ENCODE peak calls at places on chromosomes 5 and 9, in five cellular contexts. U, X, P, W and O are unnamed samples.

GRCh38 chr5:171459839-171460238 is 40.4 kb downstream of the FGF18 start:
- DNase-seq in U (no peak), P (no peak), X (no peak), W (no peak), O (no peak)

GRCh38 chr5:54874337-54875021 is 110.9 kb downstream of the ESM1 start:
- DNase-seq in P (no peak), W (no peak), X (peak; percentile 17), U (peak; percentile 34), O (no peak)

GRCh38 chr5:181189962-181190710 is 14.9 kb downstream of the TRIM7 start:
- DNase-seq in W (no peak), P (no peak), U (peak; percentile 46), X (peak; percentile 46), O (peak; percentile 34)

GRCh38 chr5:125038477-125038876 is 292.0 kb upstream of the ZNF608 start:
- DNase-seq in W (no peak), X (no peak), P (no peak), U (no peak), O (no peak)

GRCh38 chr9:121557581-121558422 is 58.2 kb upstream of the GGTA1 start:
- DNase-seq in X (peak; percentile 77), U (peak; percentile 93), P (no peak), W (no peak), O (no peak)

GRCh38 chr9:34512131-34513078 is 10.4 kb downstream of the ENHO start:
- DNase-seq in U (no peak), P (peak; percentile 28), X (no peak), W (no peak), O (no peak)

GRCh38 chr9:109349431-109349846 is 28.6 kb upstream of the EPB41L4B start:
- DNase-seq in U (peak; percentile 61), P (peak; percentile 26), W (no peak), X (peak; percentile 82), O (no peak)

GRCh38 chr5:178641711-178642110 is 14.9 kb upstream of the CLK4 start:
- DNase-seq in X (no peak), W (no peak), P (no peak), U (no peak), O (no peak)

GRCh38 chr5:127700237-127700766 is 2.9 kb upstream of the CCDC192 start:
- DNase-seq in X (no peak), U (no peak), W (no peak), P (peak; percentile 67), O (peak; percentile 7)

GRCh38 chr9:97307091-97307490 is 368 bp upstream of the CCDC180 start:
- DNase-seq in P (no peak), U (peak; percentile 70), X (no peak), W (no peak), O (no peak)

GRCh38 chr5:157575096-157575872 is at the start of gene ADAM19:
- DNase-seq in U (peak; percentile 82), P (no peak), W (no peak), X (peak; percentile 90), O (no peak)

GRCh38 chr9:127224883-127225739 is 39.5 kb upstream of the GARNL3 start:
- DNase-seq in U (peak; percentile 90), P (no peak), X (no peak), W (peak; percentile 82), O (peak; percentile 97)

GRCh38 chr5:74767579-74767913 is 497 bp downstream of the NSA2 start:
- DNase-seq in W (no peak), U (peak; percentile 55), X (no peak), P (peak; percentile 50), O (peak; percentile 79)

GRCh38 chr5:51691538-51691937 is 308.3 kb downstream of the ISL1 start:
- DNase-seq in W (no peak), X (no peak), P (peak; percentile 19), U (no peak), O (no peak)

GRCh38 chr5:180399931-180400330 is 46.8 kb upstream of the GFPT2 start:
- DNase-seq in P (no peak), X (no peak), U (no peak), W (no peak), O (no peak)

GRCh38 chr5:61534481-61535267 is 202.6 kb downstream of the ZSWIM6 start:
- DNase-seq in P (no peak), U (no peak), W (no peak), X (no peak), O (no peak)

GRCh38 chr5:170353011-170353890 is 35.9 kb downstream of the KCNMB1 start:
- DNase-seq in U (no peak), W (no peak), X (no peak), P (no peak), O (no peak)

GRCh38 chr9:96617439-96618185 is 2.0 kb downstream of the CDC14B start:
- DNase-seq in X (no peak), P (no peak), W (no peak), U (no peak), O (no peak)

GRCh38 chr9:7570107-7570720 is 229.4 kb downstream of the DMAC1 start:
- DNase-seq in U (peak; percentile 36), P (peak; percentile 27), W (peak; percentile 35), X (peak; percentile 0), O (peak; percentile 64)

GRCh38 chr5:67350600-67351315 is 154.2 kb upstream of the CD180 start:
- DNase-seq in P (no peak), U (no peak), W (no peak), X (peak; percentile 17), O (no peak)

GRCh38 chr9:133379153-133380086 is 3.3 kb downstream of the STKLD1 start:
- DNase-seq in W (no peak), U (no peak), P (no peak), X (no peak), O (no peak)

GRCh38 chr5:158985492-158985891 is 114.2 kb downstream of the EBF1 start:
- DNase-seq in U (no peak), P (no peak), W (no peak), X (no peak), O (no peak)

GRCh38 chr5:139765409-139766217 is 30.0 kb upstream of the PSD2 start:
- DNase-seq in X (peak; percentile 97), W (peak; percentile 69), P (no peak), U (peak; percentile 78), O (peak; percentile 71)

GRCh38 chr9:34579097-34579818 is 10.3 kb downstream of the CNTFR start:
- DNase-seq in P (no peak), W (no peak), X (no peak), U (no peak), O (no peak)

GRCh38 chr5:119238265-119239118 is 117.3 kb upstream of the TNFAIP8 start:
- DNase-seq in W (no peak), P (no peak), U (no peak), X (no peak), O (no peak)

GRCh38 chr5:91291628-91292569 is 91.2 kb downstream of the ARRDC3 start:
- DNase-seq in W (no peak), U (no peak), P (no peak), X (no peak), O (no peak)

GRCh38 chr5:146529984-146530383 is 14.0 kb upstream of the GPR151 start:
- DNase-seq in W (no peak), U (no peak), X (no peak), P (no peak), O (no peak)

GRCh38 chr5:140240987-140241706 is 61.8 kb downstream of the PFDN1 start:
- DNase-seq in X (peak; percentile 89), W (no peak), P (peak; percentile 70), U (peak; percentile 89), O (peak; percentile 54)

GRCh38 chr5:96324708-96325107 is 108.3 kb downstream of the PCSK1 start:
- DNase-seq in U (peak; percentile 95), W (no peak), X (peak; percentile 55), P (peak; percentile 80), O (peak; percentile 81)

GRCh38 chr9:129473523-129474244 is 147.2 kb downstream of the C9orf50 start:
- DNase-seq in U (peak; percentile 48), P (no peak), W (no peak), X (no peak), O (no peak)

GRCh38 chr5:54835642-54836041 is 149.8 kb downstream of the ESM1 start:
- DNase-seq in P (no peak), X (peak; percentile 40), W (no peak), U (peak; percentile 80), O (no peak)

GRCh38 chr9:136219276-136219675 is 14.3 kb upstream of the LHX3 start:
- DNase-seq in X (no peak), W (no peak), U (peak; percentile 67), P (no peak), O (no peak)

GRCh38 chr9:98708103-98708932 is 417 bp downstream of the GABBR2 start:
- DNase-seq in P (no peak), W (no peak), X (no peak), U (peak; percentile 11), O (no peak)